ENCODE peak calls at places on chromosomes 3 and 15, in six cellular contexts. B, A, I, F, K and U are unnamed samples.

GRCh38 chr3:180430896-180431295 is 171.1 kb upstream of the TTC14 start:
- DNase-seq in B (no peak), A (no peak), I (no peak), F (no peak), K (peak), U (no peak)

GRCh38 chr3:187714404-187714979 is 12.1 kb upstream of the RTP2 start:
- DNase-seq in B (peak), A (no peak), I (peak), F (peak), K (peak), U (peak)

GRCh38 chr15:87619161-87619960 is 637.2 kb downstream of the NTRK3 start:
- DNase-seq in B (no peak), A (no peak), I (no peak), F (peak), K (peak), U (no peak)

GRCh38 chr3:173009410-173009809 is 131.6 kb downstream of the SPATA16 start:
- DNase-seq in B (no peak), A (no peak), I (peak), F (no peak), K (no peak), U (no peak)

GRCh38 chr3:127458698-127459097 is 131.8 kb downstream of the TPRA1 start:
- DNase-seq in B (peak), A (no peak), I (no peak), F (peak), K (no peak), U (no peak)

GRCh38 chr3:195110647-195111321 is 160.2 kb downstream of the XXYLT1 start:
- DNase-seq in B (no peak), A (no peak), I (peak), F (no peak), K (no peak), U (no peak)

GRCh38 chr3:46909535-46910161 is 32.1 kb downstream of the PTH1R start:
- DNase-seq in B (peak), A (no peak), I (peak), F (peak), K (peak), U (peak)

GRCh38 chr15:65033659-65034269 is 4.3 kb upstream of the MTFMT start:
- DNase-seq in B (peak), A (no peak), I (peak), F (peak), K (peak), U (peak)

GRCh38 chr3:143859465-143860203 is 11.4 kb upstream of the SLC9A9 start:
- DNase-seq in B (no peak), A (no peak), I (no peak), F (no peak), K (no peak), U (no peak)

GRCh38 chr15:74565381-74566085 is 24.5 kb downstream of the ARID3B start:
- DNase-seq in B (no peak), A (no peak), I (no peak), F (no peak), K (no peak), U (no peak)

GRCh38 chr3:104598848-104599501 is 767.7 kb upstream of the ALCAM start:
- DNase-seq in B (no peak), A (no peak), I (no peak), F (no peak), K (no peak), U (peak)

GRCh38 chr3:46848271-46849097 is 14.8 kb downstream of the MYL3 start:
- DNase-seq in B (peak), A (no peak), I (no peak), F (peak), K (peak), U (no peak)

GRCh38 chr3:67648701-67649100 is 5.7 kb downstream of the SUCLG2 start:
- DNase-seq in B (no peak), A (no peak), I (no peak), F (no peak), K (peak), U (no peak)

GRCh38 chr3:63611382-63611781 is 41.1 kb upstream of the SNTN start:
- DNase-seq in B (no peak), A (no peak), I (no peak), F (no peak), K (no peak), U (no peak)

GRCh38 chr3:14410501-14411165 is 8.2 kb downstream of the SLC6A6 start:
- DNase-seq in B (no peak), A (no peak), I (peak), F (peak), K (peak), U (peak)

GRCh38 chr15:74328331-74329056 is 39.0 kb downstream of the CYP11A1 start:
- DNase-seq in B (no peak), A (no peak), I (no peak), F (no peak), K (no peak), U (no peak)

GRCh38 chr3:64028754-64029153 is 5.5 kb upstream of the PSMD6 start:
- DNase-seq in B (no peak), A (no peak), I (no peak), F (no peak), K (no peak), U (no peak)

GRCh38 chr3:31364711-31365110 is 168.0 kb upstream of the STT3B start:
- DNase-seq in B (no peak), A (no peak), I (no peak), F (peak), K (peak), U (no peak)

GRCh38 chr3:136473716-136474326 is 223.7 kb downstream of the PCCB start:
- DNase-seq in B (no peak), A (no peak), I (no peak), F (no peak), K (peak), U (no peak)

GRCh38 chr3:104885214-104885814 is 481.4 kb upstream of the ALCAM start:
- DNase-seq in B (no peak), A (no peak), I (no peak), F (no peak), K (peak), U (no peak)

GRCh38 chr3:128464702-128465101 is 2.0 kb downstream of the DNAJB8 start:
- DNase-seq in B (no peak), A (no peak), I (no peak), F (no peak), K (no peak), U (no peak)

GRCh38 chr3:38588995-38589937 is 60.2 kb downstream of the SCN5A start:
- DNase-seq in B (no peak), A (no peak), I (no peak), F (no peak), K (no peak), U (no peak)

GRCh38 chr3:157130138-157130880 is 29.6 kb downstream of the CCNL1 start:
- DNase-seq in B (peak), A (no peak), I (peak), F (peak), K (peak), U (peak)
- TF ChIP-seq BHLHE40 in B (no peak), A (no peak), I (no peak), F (no peak), K (no peak), U (no peak)

GRCh38 chr15:53512029-53512428 is 247.4 kb downstream of the WDR72 start:
- DNase-seq in B (no peak), A (no peak), I (peak), F (no peak), K (no peak), U (no peak)

GRCh38 chr15:53511175-53511574 is 248.3 kb downstream of the WDR72 start:
- DNase-seq in B (no peak), A (no peak), I (peak), F (no peak), K (no peak), U (no peak)

GRCh38 chr15:53506370-53506769 is 253.1 kb downstream of the WDR72 start:
- DNase-seq in B (no peak), A (no peak), I (peak), F (no peak), K (no peak), U (peak)
- TF ChIP-seq BHLHE40 in B (no peak), A (no peak), I (no peak), F (no peak), K (no peak), U (no peak)

GRCh38 chr15:80744826-80745225 is 34.3 kb upstream of the CEMIP start:
- DNase-seq in B (no peak), A (no peak), I (no peak), F (no peak), K (peak), U (no peak)
- TF ChIP-seq BHLHE40 in B (no peak), A (no peak), I (no peak), F (no peak), K (no peak), U (no peak)

GRCh38 chr3:42032693-42033349 is 58.3 kb upstream of the TRAK1 start:
- DNase-seq in B (no peak), A (no peak), I (peak), F (peak), K (peak), U (no peak)
- TF ChIP-seq BHLHE40 in B (no peak), A (no peak), I (no peak), F (no peak), K (peak), U (no peak)

DNA sequence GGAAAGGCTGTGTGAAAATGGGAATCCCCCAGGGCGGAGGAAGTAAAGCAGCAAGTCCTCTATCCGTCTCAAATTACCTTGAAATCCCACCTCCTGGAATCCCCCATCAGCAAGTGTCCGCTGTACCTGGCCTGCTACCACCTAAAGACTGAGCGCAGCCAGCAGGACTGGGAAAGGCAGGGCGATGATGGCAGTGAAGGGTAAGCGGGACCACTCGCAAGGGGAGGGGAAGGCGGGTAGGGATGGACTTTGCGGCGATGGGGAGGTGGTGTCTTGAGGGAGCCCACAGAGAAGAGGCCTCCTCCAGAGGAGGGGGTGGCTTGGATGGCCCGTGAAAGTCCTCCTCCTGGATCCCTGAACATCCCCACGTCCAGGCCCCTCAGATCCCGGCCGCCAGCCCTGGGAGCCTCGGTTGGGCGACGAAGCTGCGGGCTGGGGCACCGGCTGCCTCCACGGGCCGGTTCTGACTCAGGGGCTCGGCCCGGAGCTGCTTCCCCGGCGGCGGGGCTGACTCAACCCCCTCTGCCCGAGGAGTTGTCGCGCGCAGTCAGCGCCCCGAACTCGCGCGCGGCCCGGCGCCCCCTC is 595 bp downstream of the LARP6 start:
- DNase-seq in B (peak), A (no peak), I (no peak), F (no peak), K (peak), U (peak)
- TF ChIP-seq BHLHE40 in B (no peak), A (no peak), I (no peak), F (no peak), K (no peak), U (no peak)